ENCODE peak calls at places on chromosomes 12 and 14, in six cellular contexts. F, W, Q, H, D and U are unnamed samples.

GRCh38 chr14:103638594-103638993 is 9.6 kb downstream of the KLC1 start:
- DNase-seq in W (no peak), D (no peak), Q (no peak), F (no peak), H (no peak), U (no peak)

GRCh38 chr14:36519431-36520321 is at the start of gene NKX2-1:
- DNase-seq in H (peak; percentile 43), W (no peak), D (no peak), Q (no peak), F (no peak), U (no peak)

GRCh38 chr14:101968186-101968585 is 3.8 kb downstream of the DYNC1H1 start:
- DNase-seq in Q (no peak), F (no peak), D (no peak), H (no peak), W (no peak), U (no peak)

GRCh38 chr12:116924558-116925453 is 14.1 kb downstream of the FBXW8 start:
- DNase-seq in Q (peak; percentile 51), D (no peak), W (no peak), F (no peak), H (no peak), U (no peak)

GRCh38 chr12:54222609-54223008 is 33.8 kb upstream of the SMUG1 start:
- DNase-seq in W (no peak), H (peak; percentile 24), D (no peak), Q (no peak), F (no peak), U (no peak)

GRCh38 chr14:106507354-106507753 is 981.0 kb downstream of the TMEM121 start:
- DNase-seq in H (no peak), W (no peak), Q (no peak), D (no peak), F (no peak), U (no peak)

GRCh38 chr12:41794341-41794740 is 350.3 kb downstream of the GXYLT1 start:
- DNase-seq in D (no peak), W (no peak), Q (no peak), H (no peak), F (no peak), U (no peak)

GRCh38 chr14:105849933-105850626 is 323.7 kb downstream of the TMEM121 start:
- DNase-seq in F (no peak), D (no peak), H (no peak), Q (no peak), W (no peak), U (no peak)

GRCh38 chr14:64707661-64708060 is 3.4 kb downstream of the PLEKHG3 start:
- DNase-seq in H (peak; percentile 75), F (no peak), W (no peak), D (no peak), Q (peak; percentile 81), U (no peak)

GRCh38 chr12:82774666-82775065 is 88.0 kb downstream of the TMTC2 start:
- DNase-seq in Q (no peak), W (no peak), F (no peak), D (no peak), H (no peak), U (no peak)

GRCh38 chr14:29637406-29637805 is 290.2 kb downstream of the PRKD1 start:
- DNase-seq in W (peak; percentile 69), F (peak; percentile 82), H (no peak), D (peak; percentile 40), Q (no peak), U (peak; percentile 53)

GRCh38 chr12:2759733-2760132 is 35.0 kb upstream of the FKBP4 start:
- DNase-seq in Q (no peak), F (no peak), H (no peak), D (no peak), W (no peak), U (no peak)

GRCh38 chr14:68691031-68691864 is 101.6 kb downstream of the ZFP36L1 start:
- DNase-seq in H (no peak), W (no peak), D (no peak), Q (no peak), F (no peak), U (no peak)
- H3K4me1 ChIP-seq in H (peaks cover 57% of the 10 kb centered on the region), W (peaks cover 28% of the 10 kb centered on the region), D (peaks cover 34% of the 10 kb centered on the region), Q (peaks cover 23% of the 10 kb centered on the region), F (peaks cover 36% of the 10 kb centered on the region), U (peaks cover 9% of the 10 kb centered on the region)

DNA sequence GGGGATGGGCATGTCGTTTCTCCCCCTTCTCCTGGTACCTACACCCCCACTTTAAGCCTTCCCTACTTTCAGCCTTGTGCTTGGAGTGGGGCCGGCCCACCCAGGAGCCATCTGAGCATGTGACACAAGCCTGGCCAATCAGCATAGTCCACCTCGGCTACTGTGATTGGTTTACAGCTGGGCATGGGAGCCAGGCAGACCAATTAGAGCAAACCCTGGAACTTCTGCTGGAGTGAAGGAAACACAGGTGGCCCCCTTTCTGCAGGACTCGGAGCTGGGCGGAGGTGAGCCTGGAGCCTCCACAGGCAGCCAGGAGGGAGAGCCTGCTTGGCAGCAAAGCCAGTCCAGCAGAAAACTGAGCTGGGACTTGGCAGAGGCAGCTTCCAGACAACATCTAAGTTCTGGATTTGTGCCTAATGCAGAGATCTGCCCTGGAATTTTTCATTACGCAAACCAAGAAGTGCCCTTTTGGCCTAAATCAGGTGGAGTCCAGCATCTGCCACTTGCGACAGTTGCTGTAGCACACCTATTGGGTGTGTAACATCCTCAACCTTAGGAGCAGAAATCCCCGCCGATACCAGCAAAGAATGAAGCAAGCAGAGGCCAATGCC is 59.5 kb downstream of the SCARB1 start:
- DNase-seq in W (no peak), H (peak; percentile 58), Q (peak; percentile 63), F (no peak), D (no peak), U (peak; percentile 30)
- H3K27ac ChIP-seq in W (no peak overlapping the region), H (peak overlapping the region; percentile 27), Q (peak overlapping the region; percentile 33), F (no peak overlapping the region), D (peak overlapping the region; percentile 4), U (no peak overlapping the region)

GRCh38 chr12:27297576-27297975 is 35.1 kb upstream of the BMAL2 start:
- DNase-seq in D (no peak), F (no peak), Q (no peak), H (no peak), W (no peak), U (no peak)
- H3K4me1 ChIP-seq in D (peaks cover 64% of the 10 kb centered on the region), F (peaks cover 79% of the 10 kb centered on the region), Q (peaks cover 10% of the 10 kb centered on the region), H (no peaks in the 10 kb centered on the region), W (peaks cover 78% of the 10 kb centered on the region), U (peaks cover 9% of the 10 kb centered on the region)

GRCh38 chr12:50120953-50121352 is 8.9 kb downstream of the COX14 start:
- DNase-seq in Q (no peak), W (no peak), F (no peak), H (no peak), D (no peak), U (no peak)

GRCh38 chr12:50119387-50119786 is 7.4 kb downstream of the COX14 start:
- DNase-seq in W (no peak), Q (no peak), D (no peak), F (no peak), H (no peak), U (peak; percentile 5)

GRCh38 chr12:50121636-50122035 is 9.6 kb downstream of the COX14 start:
- DNase-seq in D (no peak), Q (no peak), F (no peak), W (no peak), H (no peak), U (no peak)

GRCh38 chr12:50120521-50120920 is 8.5 kb downstream of the COX14 start:
- DNase-seq in F (no peak), H (no peak), W (no peak), Q (no peak), D (no peak), U (no peak)

GRCh38 chr12:50117057-50117622 is 5.1 kb downstream of the COX14 start:
- DNase-seq in D (no peak), H (no peak), Q (no peak), F (peak; percentile 27), W (no peak), U (no peak)
- H3K27ac ChIP-seq in D (peak overlapping the region; percentile 73), H (no peak overlapping the region), Q (no peak overlapping the region), F (peak overlapping the region; percentile 38), W (no peak overlapping the region), U (no peak overlapping the region)